ENCODE peak calls at places on chromosomes 2 and 18, in six cellular contexts. Q is HFF-Myc; K is CD8-positive, alpha-beta T cell; S is ovary; P is adrenal gland; C is brain microvascular endothelial cell. G is an unnamed sample.

GRCh38 chr2:118224888-118225264 is 136.6 kb downstream of the INSIG2 start:
- DNase-seq in Q (no peak), K (no peak), S (no peak), P (no peak), C (no peak), G (no peak)

GRCh38 chr2:96157649-96158553 is 12.7 kb upstream of the DUSP2 start:
- DNase-seq in Q (no peak), K (peak; percentile 90), S (no peak), P (no peak), C (peak; percentile 37), G (no peak)

GRCh38 chr2:106004854-106005253 is 189.2 kb downstream of the UXS1 start:
- DNase-seq in Q (no peak), K (no peak), S (no peak), P (no peak), C (no peak), G (no peak)

GRCh38 chr2:62662548-62662947 is 43.0 kb upstream of the EHBP1 start:
- DNase-seq in Q (no peak), K (no peak), S (peak; percentile 63), P (peak; percentile 45), C (no peak), G (peak; percentile 77)

GRCh38 chr18:48949606-48950535 is 894 bp downstream of the SMAD7 start:
- DNase-seq in Q (no peak), K (peak; percentile 45), S (peak; percentile 46), P (peak; percentile 45), C (no peak), G (no peak)

GRCh38 chr2:12824304-12824761 is 107.6 kb downstream of the TRIB2 start:
- DNase-seq in Q (peak; percentile 52), K (no peak), S (no peak), P (no peak), C (peak; percentile 4), G (peak; percentile 64)

GRCh38 chr2:217858519-217859466 is 144.0 kb downstream of the TNS1 start:
- DNase-seq in Q (no peak), K (no peak), S (peak; percentile 89), P (peak; percentile 85), C (peak; percentile 96), G (peak; percentile 99)

GRCh38 chr2:207258191-207258991 is 92.6 kb upstream of the KLF7 start:
- DNase-seq in Q (peak; percentile 92), K (no peak), S (peak; percentile 63), P (no peak), C (peak; percentile 97), G (peak; percentile 100)

GRCh38 chr2:101089419-101089818 is 61.8 kb downstream of the TBC1D8 start:
- DNase-seq in Q (no peak), K (no peak), S (no peak), P (no peak), C (no peak), G (no peak)

GRCh38 chr2:31381601-31382000 is 32.9 kb downstream of the XDH start:
- DNase-seq in Q (no peak), K (no peak), S (no peak), P (no peak), C (no peak), G (no peak)

GRCh38 chr2:164785447-164785846 is 56.2 kb downstream of the COBLL1 start:
- DNase-seq in Q (no peak), K (no peak), S (no peak), P (no peak), C (no peak), G (peak; percentile 82)

GRCh38 chr18:48882379-48882778 is 68.4 kb downstream of the SMAD7 start:
- DNase-seq in Q (no peak), K (no peak), S (no peak), P (no peak), C (no peak), G (no peak)

GRCh38 chr2:44974064-44974715 is 32.7 kb downstream of the SIX3 start:
- DNase-seq in Q (peak; percentile 37), K (no peak), S (no peak), P (no peak), C (peak; percentile 36), G (peak; percentile 70)

GRCh38 chr2:219107837-219108236 is 47.1 kb upstream of the IHH start:
- DNase-seq in Q (no peak), K (no peak), S (no peak), P (no peak), C (no peak), G (no peak)

GRCh38 chr2:217691920-217692666 is 310.7 kb downstream of the TNS1 start:
- DNase-seq in Q (no peak), K (no peak), S (no peak), P (no peak), C (no peak), G (peak; percentile 97)

GRCh38 chr2:108960006-108960405 is 29.0 kb downstream of the EDAR start:
- DNase-seq in Q (no peak), K (no peak), S (no peak), P (no peak), C (no peak), G (no peak)
- TF ChIP-seq CTCF in Q (peak; percentile 12), K (no peak), S (no peak), P (no peak), C (peak; percentile 40), G (peak; percentile 22)

GRCh38 chr18:31120594-31120993 is 18.4 kb upstream of the DSC2 start:
- DNase-seq in Q (no peak), K (no peak), S (no peak), P (no peak), C (no peak), G (no peak)

GRCh38 chr18:31112804-31113203 is 10.6 kb upstream of the DSC2 start:
- DNase-seq in Q (no peak), K (no peak), S (no peak), P (no peak), C (no peak), G (no peak)

GRCh38 chr18:31116853-31117595 is 14.8 kb upstream of the DSC2 start:
- DNase-seq in Q (no peak), K (no peak), S (no peak), P (no peak), C (no peak), G (no peak)
- TF ChIP-seq CTCF in Q (no peak), K (no peak), S (no peak), P (no peak), C (no peak), G (no peak)

GRCh38 chr2:75190271-75190990 is 8.9 kb downstream of the TACR1 start:
- DNase-seq in Q (no peak), K (no peak), S (no peak), P (no peak), C (no peak), G (no peak)
- TF ChIP-seq CTCF in Q (no peak), K (no peak), S (no peak), P (no peak), C (no peak), G (no peak)

DNA sequence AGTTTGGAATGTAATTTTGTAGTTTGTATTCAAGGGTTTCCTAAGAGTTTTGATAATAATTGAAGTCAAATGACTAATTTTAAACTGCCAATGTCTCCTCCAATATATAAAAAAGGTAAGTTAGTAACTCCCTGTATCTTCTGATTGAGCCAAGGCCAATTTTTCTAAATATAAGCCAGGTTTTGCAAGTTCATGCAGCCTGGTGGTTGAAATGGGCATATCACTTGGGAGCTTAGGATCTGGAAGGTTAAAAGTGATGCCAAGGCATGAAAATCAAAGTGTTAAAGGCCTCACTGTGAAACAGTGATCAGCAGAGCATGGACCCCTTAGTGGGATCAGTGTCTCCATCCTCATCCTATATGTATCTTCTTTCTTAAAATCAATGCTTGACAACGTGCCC is 60.5 kb downstream of the MERTK start:
- DNase-seq in Q (no peak), K (no peak), S (no peak), P (no peak), C (no peak), G (no peak)
- TF ChIP-seq CTCF in Q (no peak), K (no peak), S (no peak), P (peak; percentile 23), C (peak; percentile 42), G (peak; percentile 22)

G was measured in fibroblast of the aortic adventitia.